ENCODE peak calls at places on chromosomes 12 and 14, in five cellular contexts. R is endothelial cell, X is HFF-Myc, A is choroid plexus epithelial cell, M is HTR-8/SVneo. I is an unnamed sample.

GRCh38 chr12:69644516-69644915 is 33.8 kb upstream of the LRRC10 start:
- DNase-seq in X (no peak), A (no peak), M (no peak), R (no peak), I (no peak)

GRCh38 chr14:76810953-76811400 is 1.7 kb downstream of the ANGEL1 start:
- DNase-seq in R (peak; percentile 17), M (peak; percentile 40), A (peak; percentile 54), X (no peak), I (no peak)

GRCh38 chr14:35991356-35991755 is 165.2 kb downstream of the BRMS1L start:
- DNase-seq in A (no peak), X (no peak), R (no peak), M (no peak), I (no peak)

GRCh38 chr12:68595246-68595645 is 15.5 kb upstream of the RAP1B start:
- DNase-seq in M (no peak), A (no peak), X (no peak), R (no peak), I (no peak)

GRCh38 chr12:6868211-6869048 is 1.1 kb downstream of the TPI1 start:
- DNase-seq in R (no peak), M (no peak), A (peak; percentile 38), X (no peak), I (no peak)

GRCh38 chr14:65832431-65833253 is 420.1 kb downstream of the FUT8 start:
- DNase-seq in X (no peak), R (peak; percentile 11), A (peak; percentile 41), M (peak; percentile 63), I (no peak)

GRCh38 chr12:49874142-49874897 is 29.4 kb downstream of the FAIM2 start:
- DNase-seq in A (no peak), X (no peak), R (no peak), M (no peak), I (no peak)

GRCh38 chr12:85058339-85058738 is 22.2 kb downstream of the LRRIQ1 start:
- DNase-seq in X (no peak), M (no peak), A (no peak), R (no peak), I (no peak)

GRCh38 chr14:100076133-100076532 is 10.9 kb downstream of the EVL start:
- DNase-seq in A (peak; percentile 38), X (no peak), M (no peak), R (peak; percentile 19), I (peak; percentile 40)

GRCh38 chr14:96083667-96084320 is 44.6 kb downstream of the C14orf132 start:
- DNase-seq in A (no peak), X (no peak), M (no peak), R (no peak), I (no peak)

GRCh38 chr12:62210422-62210821 is 49.8 kb upstream of the USP15 start:
- DNase-seq in X (peak; percentile 15), R (peak; percentile 28), M (peak; percentile 48), A (peak; percentile 75), I (peak; percentile 23)

GRCh38 chr12:122845041-122845864 is 10.0 kb downstream of the HIP1R start:
- DNase-seq in R (no peak), M (no peak), X (no peak), A (no peak), I (no peak)

GRCh38 chr14:103155013-103155412 is 31.8 kb downstream of the TNFAIP2 start:
- DNase-seq in A (no peak), R (no peak), X (no peak), M (peak; percentile 92), I (no peak)

GRCh38 chr12:122203301-122203967 is at the start of gene B3GNT4:
- DNase-seq in X (no peak), R (peak; percentile 45), M (peak; percentile 80), A (peak; percentile 44), I (peak; percentile 54)

GRCh38 chr14:103871596-103872480 is 24.5 kb upstream of the PPP1R13B start:
- DNase-seq in X (no peak), A (no peak), M (no peak), R (peak; percentile 51), I (peak; percentile 44)

GRCh38 chr12:116236148-116236731 is 41.3 kb downstream of the MED13L start:
- DNase-seq in M (peak; percentile 31), R (peak; percentile 36), X (peak; percentile 35), A (peak; percentile 81), I (peak; percentile 46)

GRCh38 chr14:91511014-91511466 is 930 bp upstream of the PPP4R3A start:
- DNase-seq in M (no peak), R (no peak), A (peak; percentile 31), X (no peak), I (no peak)

GRCh38 chr12:88723219-88723618 is 142.9 kb upstream of the KITLG start:
- DNase-seq in M (no peak), R (no peak), A (peak; percentile 52), X (no peak), I (no peak)

GRCh38 chr14:102159841-102160240 is 20.1 kb downstream of the WDR20 start:
- DNase-seq in A (no peak), M (no peak), R (no peak), X (no peak), I (no peak)

GRCh38 chr14:22699801-22700564 is 55.8 kb upstream of the OR6J1 start:
- DNase-seq in M (no peak), A (no peak), R (no peak), X (no peak), I (no peak)

GRCh38 chr14:44945264-44945663 is 16.5 kb downstream of the KLHL28 start:
- DNase-seq in R (no peak), A (peak; percentile 47), X (peak; percentile 63), M (no peak), I (no peak)

GRCh38 chr12:89497005-89497404 is 27.6 kb downstream of the GALNT4 start:
- DNase-seq in R (no peak), A (peak; percentile 90), X (no peak), M (no peak), I (no peak)

GRCh38 chr14:23321572-23322547 is 603 bp downstream of the PABPN1 start:
- DNase-seq in X (no peak), R (peak; percentile 48), M (peak; percentile 15), A (peak; percentile 68), I (peak; percentile 28)

GRCh38 chr12:131264625-131265024 is 310.9 kb downstream of the ADGRD1 start:
- DNase-seq in R (no peak), M (no peak), A (no peak), X (no peak), I (no peak)